ENCODE peak calls at places on chromosomes 12 and 14, in eight cellular contexts. A is brain microvascular endothelial cell; H is Peyer's patch; L is right atrium auricular region; V is stomach; O is fibroblast of lung; X is tibial nerve; D is CD8-positive, alpha-beta T cell. P is an unnamed sample.

GRCh38 chr14:100780246-100780645 is 45.7 kb upstream of the MEG3 start:
- DNase-seq in A (no peak), H (no peak), L (no peak), V (peak), O (no peak), X (no peak), D (no peak), P (no peak)

GRCh38 chr12:116534341-116535121 is 24.6 kb upstream of the MAP1LC3B2 start:
- DNase-seq in A (no peak), H (no peak), L (no peak), V (no peak), O (peak), X (no peak), D (no peak), P (no peak)

GRCh38 chr12:75478395-75478794 is 2.2 kb upstream of the GLIPR1 start:
- DNase-seq in A (peak), H (no peak), L (no peak), V (no peak), O (peak), X (no peak), D (peak), P (no peak)

GRCh38 chr14:102554835-102555819 is 37.3 kb upstream of the RCOR1 start:
- DNase-seq in A (no peak), H (peak), L (no peak), V (peak), O (peak), X (no peak), D (peak), P (peak)

GRCh38 chr12:132764231-132764630 is 2.6 kb upstream of the ANKLE2 start:
- DNase-seq in A (no peak), H (no peak), L (no peak), V (no peak), O (no peak), X (no peak), D (no peak), P (peak)

GRCh38 chr14:65958664-65959562 is 527.3 kb upstream of the CCDC196 start:
- DNase-seq in A (no peak), H (no peak), L (no peak), V (no peak), O (peak), X (no peak), D (no peak), P (no peak)

GRCh38 chr12:65663648-65664047 is 160.6 kb upstream of the HMGA2 start:
- DNase-seq in A (no peak), H (no peak), L (no peak), V (no peak), O (no peak), X (no peak), D (no peak), P (no peak)

GRCh38 chr12:64808110-64808509 is 16.3 kb upstream of the TBC1D30 start:
- DNase-seq in A (no peak), H (no peak), L (no peak), V (no peak), O (no peak), X (no peak), D (no peak), P (no peak)

GRCh38 chr12:52390739-52391617 is 5.5 kb upstream of the KRT84 start:
- DNase-seq in A (peak), H (peak), L (no peak), V (no peak), O (no peak), X (no peak), D (no peak), P (no peak)

GRCh38 chr12:45121224-45121623 is 70.3 kb upstream of the DBX2 start:
- DNase-seq in A (no peak), H (no peak), L (no peak), V (no peak), O (no peak), X (no peak), D (no peak), P (no peak)

GRCh38 chr14:94598816-94599655 is 13.2 kb upstream of the SERPINA3 start:
- DNase-seq in A (peak), H (peak), L (peak), V (peak), O (peak), X (peak), D (no peak), P (no peak)

GRCh38 chr14:69985456-69985855 is 106.2 kb downstream of the SMOC1 start:
- DNase-seq in A (peak), H (no peak), L (no peak), V (no peak), O (peak), X (no peak), D (no peak), P (no peak)

GRCh38 chr12:23028158-23028802 is 403.3 kb downstream of the ETNK1 start:
- DNase-seq in A (peak), H (no peak), L (no peak), V (no peak), O (no peak), X (no peak), D (no peak), P (no peak)

GRCh38 chr12:63084501-63084900 is 66.5 kb downstream of the AVPR1A start:
- DNase-seq in A (no peak), H (no peak), L (no peak), V (no peak), O (no peak), X (no peak), D (no peak), P (no peak)

GRCh38 chr14:99795046-99795445 is 1.8 kb downstream of the EML1 start:
- DNase-seq in A (no peak), H (no peak), L (no peak), V (no peak), O (no peak), X (no peak), D (no peak), P (no peak)

GRCh38 chr12:108724054-108724889 is 7.0 kb downstream of the CORO1C start:
- DNase-seq in A (peak), H (no peak), L (no peak), V (no peak), O (no peak), X (no peak), D (no peak), P (no peak)

GRCh38 chr14:100712490-100712889 is 14.2 kb upstream of the DLK1 start:
- DNase-seq in A (no peak), H (no peak), L (no peak), V (peak), O (no peak), X (no peak), D (no peak), P (no peak)

GRCh38 chr12:86658303-86658702 is 402.1 kb upstream of the MGAT4C start:
- DNase-seq in A (no peak), H (no peak), L (no peak), V (no peak), O (no peak), X (no peak), D (no peak), P (no peak)

GRCh38 chr12:24661657-24662096 is 287.2 kb downstream of the BCAT1 start:
- DNase-seq in A (peak), H (no peak), L (no peak), V (peak), O (peak), X (peak), D (no peak), P (peak)

GRCh38 chr12:89525002-89525823 is 617 bp upstream of the GALNT4 start:
- DNase-seq in A (peak), H (peak), L (no peak), V (peak), O (no peak), X (no peak), D (peak), P (peak)

GRCh38 chr12:78483767-78484315 is 380.7 kb upstream of the SYT1 start:
- DNase-seq in A (no peak), H (no peak), L (no peak), V (no peak), O (no peak), X (no peak), D (no peak), P (no peak)

GRCh38 chr12:46500673-46501072 is 128.1 kb upstream of the SLC38A2 start:
- DNase-seq in A (no peak), H (no peak), L (no peak), V (no peak), O (no peak), X (no peak), D (no peak), P (no peak)

GRCh38 chr12:58741226-58741625 is 179.1 kb downstream of the LRIG3 start:
- DNase-seq in A (no peak), H (no peak), L (no peak), V (no peak), O (no peak), X (no peak), D (no peak), P (no peak)

GRCh38 chr12:2813573-2814185 is 1.2 kb downstream of the ITFG2 start:
- DNase-seq in A (peak), H (no peak), L (no peak), V (no peak), O (peak), X (no peak), D (peak), P (peak)

GRCh38 chr12:111443586-111443985 is 37.9 kb downstream of the SH2B3 start:
- DNase-seq in A (peak), H (no peak), L (peak), V (peak), O (no peak), X (no peak), D (no peak), P (no peak)

GRCh38 chr12:76588881-76589565 is 29.5 kb upstream of the OSBPL8 start:
- DNase-seq in A (peak), H (no peak), L (no peak), V (no peak), O (peak), X (no peak), D (no peak), P (no peak)

GRCh38 chr12:110109037-110109836 is 14.9 kb upstream of the IFT81 start:
- DNase-seq in A (peak), H (no peak), L (peak), V (peak), O (peak), X (peak), D (no peak), P (peak)

GRCh38 chr12:95204141-95204866 is 13.0 kb downstream of the FGD6 start:
- DNase-seq in A (peak), H (peak), L (peak), V (peak), O (peak), X (no peak), D (no peak), P (peak)

GRCh38 chr14:67411820-67412421 is at the start of gene PLEK2:
- DNase-seq in A (no peak), H (peak), L (no peak), V (peak), O (peak), X (no peak), D (peak), P (no peak)

GRCh38 chr12:101829639-101830390 is 944 bp downstream of the GNPTAB start:
- DNase-seq in A (no peak), H (no peak), L (peak), V (peak), O (no peak), X (no peak), D (no peak), P (no peak)

GRCh38 chr12:62519043-62519442 is 52.4 kb downstream of the MON2 start:
- DNase-seq in A (no peak), H (no peak), L (no peak), V (no peak), O (no peak), X (no peak), D (no peak), P (peak)

GRCh38 chr12:71797506-71797905 is 42.1 kb upstream of the TBC1D15 start:
- DNase-seq in A (no peak), H (no peak), L (no peak), V (no peak), O (no peak), X (no peak), D (no peak), P (no peak)

GRCh38 chr12:50621435-50622304 is 116.9 kb downstream of the DIP2B start:
- DNase-seq in A (no peak), H (peak), L (no peak), V (no peak), O (no peak), X (no peak), D (no peak), P (no peak)

GRCh38 chr14:65103150-65103760 is 938 bp upstream of the MAX start:
- DNase-seq in A (peak), H (no peak), L (no peak), V (no peak), O (peak), X (no peak), D (peak), P (no peak)

GRCh38 chr12:89333564-89334252 is 18.6 kb downstream of the DUSP6 start:
- DNase-seq in A (no peak), H (no peak), L (no peak), V (no peak), O (no peak), X (no peak), D (no peak), P (no peak)

GRCh38 chr14:63167044-63167443 is 37.2 kb upstream of the RHOJ start:
- DNase-seq in A (no peak), H (no peak), L (no peak), V (no peak), O (no peak), X (no peak), D (no peak), P (no peak)

GRCh38 chr12:121196902-121197301 is 13.0 kb upstream of the P2RX4 start:
- DNase-seq in A (no peak), H (no peak), L (no peak), V (no peak), O (no peak), X (no peak), D (no peak), P (no peak)

GRCh38 chr14:74401504-74402241 is 24.3 kb downstream of the SYNDIG1L start:
- DNase-seq in A (no peak), H (no peak), L (no peak), V (peak), O (no peak), X (no peak), D (peak), P (peak)

GRCh38 chr14:63030113-63030512 is 15.1 kb downstream of the KCNH5 start:
- DNase-seq in A (no peak), H (no peak), L (no peak), V (no peak), O (no peak), X (no peak), D (no peak), P (no peak)

GRCh38 chr12:43325786-43326185 is 226.2 kb downstream of the ADAMTS20 start:
- DNase-seq in A (no peak), H (no peak), L (no peak), V (no peak), O (no peak), X (no peak), D (no peak), P (no peak)

DNA sequence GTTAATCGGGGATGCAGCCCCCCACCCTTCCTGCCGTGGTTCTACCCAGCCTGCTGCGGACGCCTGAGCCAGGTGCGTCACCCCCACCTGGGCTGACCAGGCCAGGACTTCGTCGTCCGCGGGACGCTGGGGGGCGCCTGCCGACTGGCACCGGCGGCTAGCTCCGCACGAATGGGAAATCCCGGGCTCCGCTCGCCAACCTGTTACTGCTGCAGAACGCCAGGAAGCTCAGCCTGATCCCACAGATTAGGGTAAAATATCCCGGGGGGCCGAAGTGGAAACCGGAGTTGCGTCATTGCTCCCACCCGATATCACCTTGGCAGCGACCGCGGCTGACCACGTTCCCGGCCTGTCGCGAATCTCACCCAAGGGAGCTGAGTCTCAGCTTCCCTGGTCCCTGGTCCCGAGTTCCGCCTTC is 528 bp upstream of the VDR start:
- DNase-seq in A (no peak), H (peak), L (no peak), V (peak), O (no peak), X (peak), D (peak), P (peak)
- H3K27ac ChIP-seq in A (no peak), H (peak), L (peak), V (peak), O (no peak), X (no peak), D (no peak), P (no peak)

DNA sequence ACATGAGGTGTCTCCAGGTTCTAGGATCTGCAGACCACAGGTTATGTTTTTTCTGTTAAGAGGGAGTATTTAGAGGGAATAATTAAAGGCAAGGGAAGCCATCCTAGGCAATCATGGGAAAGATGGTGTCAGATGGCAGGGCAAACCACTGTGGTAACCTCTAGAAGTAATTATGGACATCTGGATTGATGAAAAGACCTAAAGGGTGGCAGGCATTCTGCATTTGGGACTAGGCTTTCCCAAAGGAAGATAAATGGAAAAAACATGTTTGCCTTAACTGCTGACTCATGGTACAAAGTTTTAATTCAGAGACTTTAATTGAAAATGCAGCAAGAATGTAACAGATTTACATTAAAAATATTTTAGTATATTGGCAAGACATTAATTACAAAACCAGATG is 88.2 kb downstream of the TMEM30B start:
- DNase-seq in A (no peak), H (no peak), L (no peak), V (no peak), O (peak), X (no peak), D (no peak), P (no peak)
- TF ChIP-seq CTCF in A (no peak), H (no peak), L (no peak), V (no peak), O (no peak), X (no peak), D (no peak), P (no peak)

DNA sequence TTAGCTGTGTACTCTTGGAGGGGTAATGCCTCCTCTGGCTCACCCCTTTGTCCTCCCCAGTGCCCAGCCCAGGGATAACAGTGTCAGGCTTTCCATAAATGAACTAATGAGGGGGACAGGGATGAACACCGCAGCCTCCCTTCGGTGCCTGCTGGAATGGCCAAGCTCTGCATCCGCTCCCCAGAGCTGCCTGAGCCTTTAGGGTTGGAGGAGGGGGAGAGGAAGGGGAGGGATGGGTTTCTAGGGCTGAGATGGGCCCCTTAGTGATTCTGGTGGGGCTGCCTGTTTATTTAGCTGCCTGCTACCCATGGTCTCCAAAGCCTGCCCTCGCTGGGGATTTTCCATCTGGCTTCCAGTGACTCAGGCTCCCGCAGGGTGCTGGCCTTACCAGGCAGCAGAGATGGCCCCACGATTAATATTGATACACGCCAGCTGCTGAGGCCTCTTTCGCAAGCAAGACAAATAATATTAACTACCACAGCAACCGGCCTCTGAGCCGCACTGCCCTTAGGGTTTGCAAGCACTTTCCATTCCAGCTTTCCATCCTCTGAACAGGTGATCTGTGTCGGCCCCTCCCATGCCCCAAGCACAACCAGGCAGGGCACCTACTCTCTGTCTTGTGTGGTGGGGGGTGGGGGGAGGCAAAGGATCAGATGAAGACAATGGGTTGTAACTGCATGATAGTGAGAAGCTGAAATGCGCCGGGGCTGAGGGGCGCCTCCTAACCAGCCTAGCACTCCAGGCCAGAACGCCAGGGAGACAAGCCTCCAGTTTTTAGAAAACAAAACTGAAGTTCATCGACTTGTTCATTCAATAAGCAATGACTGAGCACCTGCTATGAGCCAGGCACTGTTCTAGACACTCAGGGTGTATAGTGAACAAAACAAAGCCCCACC is 56.7 kb downstream of the C14orf132 start:
- DNase-seq in A (peak), H (no peak), L (no peak), V (peak), O (peak), X (no peak), D (no peak), P (no peak)
- H3K27ac ChIP-seq in A (peak), H (peak), L (no peak), V (no peak), O (peak), X (no peak), D (no peak), P (no peak)

DNA sequence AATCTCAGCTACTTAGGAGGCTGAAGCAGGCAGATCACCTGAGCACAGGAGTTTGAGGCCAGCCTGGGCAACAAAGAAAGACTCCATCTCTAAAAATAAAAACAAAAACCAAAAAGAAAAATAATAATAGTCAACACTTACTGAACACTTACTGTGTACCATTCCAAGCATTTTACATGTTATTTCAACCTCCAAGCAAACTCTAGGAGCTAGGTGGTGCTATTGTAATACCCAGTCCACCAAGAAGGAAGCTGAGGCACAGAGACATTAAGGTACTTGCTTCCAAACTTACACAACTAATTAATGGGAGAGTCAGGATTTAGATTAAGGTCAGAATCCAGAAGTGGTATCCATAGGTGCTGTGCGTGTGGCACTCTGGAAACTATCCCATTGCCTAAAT is 13.7 kb upstream of the OR6J1 start:
- DNase-seq in A (peak), H (no peak), L (no peak), V (no peak), O (peak), X (no peak), D (no peak), P (no peak)
- TF ChIP-seq CTCF in A (peak), H (peak), L (no peak), V (no peak), O (peak), X (no peak), D (no peak), P (peak)

DNA sequence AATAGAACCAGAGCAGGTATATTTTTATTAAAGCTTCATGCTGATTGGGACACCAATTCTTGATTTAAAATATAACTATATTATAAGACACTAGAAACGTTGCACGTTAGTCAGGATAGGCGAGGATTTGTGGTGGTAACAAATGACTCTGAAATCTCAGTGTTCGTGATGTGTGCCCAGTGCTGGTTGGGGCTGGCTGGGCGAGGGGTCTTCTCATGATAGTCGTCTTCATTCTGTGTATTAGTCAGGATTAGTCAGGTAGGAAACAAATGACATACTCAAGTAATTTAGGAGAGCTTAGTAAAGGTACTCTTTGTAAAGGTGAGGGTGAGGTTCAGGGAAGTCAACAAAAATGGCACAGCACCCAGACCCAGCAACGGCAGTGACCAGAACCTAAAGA is 73.9 kb upstream of the HIF1A start:
- DNase-seq in A (no peak), H (no peak), L (no peak), V (no peak), O (no peak), X (no peak), D (no peak), P (no peak)
- H3K27ac ChIP-seq in A (no peak), H (no peak), L (no peak), V (no peak), O (no peak), X (no peak), D (no peak), P (no peak)

GRCh38 chr12:21413369-21414277 is 23.8 kb upstream of the PYROXD1 start:
- DNase-seq in A (peak), H (no peak), L (no peak), V (no peak), O (no peak), X (no peak), D (no peak), P (no peak)

GRCh38 chr12:21418403-21418802 is 19.1 kb upstream of the PYROXD1 start:
- DNase-seq in A (peak), H (no peak), L (no peak), V (no peak), O (no peak), X (no peak), D (no peak), P (no peak)

GRCh38 chr12:21416611-21417121 is 20.8 kb upstream of the PYROXD1 start:
- DNase-seq in A (no peak), H (no peak), L (no peak), V (no peak), O (peak), X (no peak), D (no peak), P (no peak)
- TF ChIP-seq CTCF in A (no peak), H (no peak), L (no peak), V (no peak), O (no peak), X (no peak), D (no peak), P (no peak)